ENCODE peak calls at places on chromosomes 1 and 21, in seven cellular contexts. R is prostate gland, C is A549, X is GM12878, Z is Peyer's patch, H is transverse colon, I is IMR-90. Q is an unnamed sample.

GRCh38 chr1:7313081-7313546 is 458.0 kb upstream of the VAMP3 start:
- DNase-seq in X (no peak), C (no peak), Z (no peak), H (no peak), R (no peak), I (peak; percentile 44), Q (no peak)

GRCh38 chr1:151157067-151157531 is 650 bp downstream of the TNFAIP8L2 start:
- DNase-seq in X (no peak), I (no peak), H (peak; percentile 39), R (no peak), Z (peak; percentile 80), C (no peak), Q (no peak)

GRCh38 chr1:70382682-70383081 is 28.2 kb upstream of the ANKRD13C start:
- DNase-seq in H (no peak), I (no peak), Z (no peak), X (no peak), R (no peak), C (no peak), Q (no peak)

GRCh38 chr1:156499194-156499702 is 1.3 kb downstream of the MEF2D start:
- DNase-seq in R (no peak), X (no peak), C (peak; percentile 34), Z (no peak), I (no peak), H (peak; percentile 27), Q (no peak)

GRCh38 chr1:48017716-48018115 is 20.5 kb upstream of the TRABD2B start:
- DNase-seq in H (no peak), Z (no peak), R (no peak), X (no peak), I (peak; percentile 25), C (peak; percentile 6), Q (no peak)

GRCh38 chr1:223402790-223403142 is 9.6 kb downstream of the CCDC185 start:
- DNase-seq in H (no peak), X (no peak), R (no peak), I (no peak), C (no peak), Z (no peak), Q (no peak)

GRCh38 chr1:61370908-61371279 is 288.5 kb downstream of the NFIA start:
- DNase-seq in H (no peak), C (no peak), I (no peak), X (no peak), Z (no peak), R (no peak), Q (no peak)

GRCh38 chr1:32647308-32648134 is 2.8 kb downstream of the ZBTB8OS start:
- DNase-seq in H (no peak), X (no peak), Z (no peak), I (no peak), R (no peak), C (no peak), Q (no peak)

GRCh38 chr1:185578293-185578692 is 155.9 kb upstream of the HMCN1 start:
- DNase-seq in C (no peak), R (no peak), I (no peak), X (no peak), Z (no peak), H (no peak), Q (no peak)

GRCh38 chr1:3393024-3393986 is 61.2 kb upstream of the ARHGEF16 start:
- DNase-seq in I (peak; percentile 12), R (no peak), Z (no peak), H (peak; percentile 20), C (no peak), X (no peak), Q (no peak)

GRCh38 chr1:74652711-74653131 is 20.9 kb downstream of the ERICH3 start:
- DNase-seq in X (peak; percentile 83), R (no peak), Z (peak; percentile 54), H (no peak), C (no peak), I (peak; percentile 79), Q (peak; percentile 32)

GRCh38 chr1:34320081-34320480 is 143.4 kb downstream of the C1orf94 start:
- DNase-seq in C (no peak), I (no peak), Z (no peak), X (no peak), H (no peak), R (no peak), Q (peak; percentile 38)

GRCh38 chr1:196933531-196934189 is 9.9 kb upstream of the CFHR2 start:
- DNase-seq in I (no peak), R (no peak), X (no peak), Z (no peak), C (no peak), H (no peak), Q (no peak)

GRCh38 chr1:12339861-12340557 is 110.2 kb downstream of the VPS13D start:
- DNase-seq in X (no peak), I (no peak), C (no peak), H (no peak), Z (no peak), R (no peak), Q (no peak)

GRCh38 chr1:89681045-89681729 is 48.3 kb downstream of the LRRC8C start:
- DNase-seq in R (no peak), Z (no peak), C (no peak), H (no peak), I (no peak), X (peak; percentile 57), Q (no peak)

GRCh38 chr1:78340006-78340405 is 150.8 kb upstream of the PTGFR start:
- DNase-seq in I (peak; percentile 88), R (no peak), C (no peak), X (no peak), H (no peak), Z (no peak), Q (peak; percentile 7)

GRCh38 chr1:201585099-201585498 is 46.2 kb downstream of the NAV1 start:
- DNase-seq in Z (no peak), H (no peak), I (peak; percentile 51), R (no peak), X (no peak), C (no peak), Q (no peak)

GRCh38 chr1:87794788-87795614 is 466.3 kb downstream of the LMO4 start:
- DNase-seq in I (peak; percentile 87), X (no peak), Z (no peak), H (no peak), C (peak; percentile 75), R (no peak), Q (peak; percentile 20)

GRCh38 chr1:29672955-29673507 is 436.7 kb downstream of the PTPRU start:
- DNase-seq in R (no peak), C (no peak), I (no peak), Z (no peak), X (no peak), H (no peak), Q (no peak)

GRCh38 chr1:60970081-60970509 is 112.3 kb upstream of the NFIA start:
- DNase-seq in C (peak; percentile 9), R (no peak), Z (no peak), X (no peak), H (no peak), I (peak; percentile 23), Q (no peak)

GRCh38 chr1:3241673-3242407 is 172.8 kb downstream of the PRDM16 start:
- DNase-seq in X (no peak), C (no peak), Z (no peak), R (no peak), I (no peak), H (no peak), Q (no peak)

GRCh38 chr21:44697811-44698734 is 1.1 kb downstream of the KRTAP10-12 start:
- DNase-seq in H (no peak), I (no peak), X (no peak), C (no peak), Z (no peak), R (no peak), Q (no peak)

GRCh38 chr1:125085720-125086591 is 3901.2 kb downstream of the SRGAP2C start:
- DNase-seq in R (no peak), Z (no peak), X (no peak), I (no peak), H (no peak), C (no peak), Q (no peak)

DNA sequence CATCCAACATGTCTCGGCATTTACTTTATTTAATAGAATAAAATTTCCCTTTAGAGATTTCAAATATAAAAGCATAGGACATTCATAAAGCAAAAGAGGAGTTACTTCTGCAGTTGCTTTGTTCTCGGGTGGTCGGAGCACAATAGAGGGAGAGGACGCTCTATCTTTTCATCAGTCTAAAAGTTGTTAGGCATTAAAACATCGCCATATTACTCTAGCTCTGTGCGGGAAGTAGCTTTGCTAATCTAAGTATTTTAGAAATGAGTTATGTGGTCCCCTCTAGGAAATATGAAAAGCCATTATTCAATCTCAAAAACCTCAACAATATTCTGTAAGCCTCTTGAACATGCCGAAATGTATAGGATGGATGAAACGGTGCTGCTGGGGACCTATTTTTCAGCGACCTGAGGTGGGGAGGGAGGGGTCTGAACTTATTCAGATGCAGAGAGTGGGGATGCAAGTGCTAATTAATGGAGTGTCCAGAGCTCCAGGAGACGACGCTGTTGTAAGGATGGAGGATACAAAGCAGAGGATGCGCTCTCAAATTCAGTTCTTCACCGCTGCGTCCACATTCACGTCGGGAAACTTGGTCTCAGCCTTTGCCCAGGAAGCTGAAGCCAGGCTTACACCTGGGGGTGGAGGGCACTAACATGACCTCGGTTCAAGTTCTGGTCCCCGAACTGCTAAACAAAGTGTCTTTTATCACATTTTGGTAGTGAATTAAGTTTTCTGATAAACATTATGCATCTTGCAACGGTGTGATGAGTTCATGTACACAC is 6.3 kb downstream of the CDKN2C start:
- DNase-seq in Z (no peak), I (no peak), C (peak; percentile 58), H (no peak), X (no peak), R (no peak), Q (no peak)
- TF ChIP-seq POLR2A in Z (no peak), I (no peak), C (no peak), H (no peak), X (no peak), R (no peak), Q (no peak)

DNA sequence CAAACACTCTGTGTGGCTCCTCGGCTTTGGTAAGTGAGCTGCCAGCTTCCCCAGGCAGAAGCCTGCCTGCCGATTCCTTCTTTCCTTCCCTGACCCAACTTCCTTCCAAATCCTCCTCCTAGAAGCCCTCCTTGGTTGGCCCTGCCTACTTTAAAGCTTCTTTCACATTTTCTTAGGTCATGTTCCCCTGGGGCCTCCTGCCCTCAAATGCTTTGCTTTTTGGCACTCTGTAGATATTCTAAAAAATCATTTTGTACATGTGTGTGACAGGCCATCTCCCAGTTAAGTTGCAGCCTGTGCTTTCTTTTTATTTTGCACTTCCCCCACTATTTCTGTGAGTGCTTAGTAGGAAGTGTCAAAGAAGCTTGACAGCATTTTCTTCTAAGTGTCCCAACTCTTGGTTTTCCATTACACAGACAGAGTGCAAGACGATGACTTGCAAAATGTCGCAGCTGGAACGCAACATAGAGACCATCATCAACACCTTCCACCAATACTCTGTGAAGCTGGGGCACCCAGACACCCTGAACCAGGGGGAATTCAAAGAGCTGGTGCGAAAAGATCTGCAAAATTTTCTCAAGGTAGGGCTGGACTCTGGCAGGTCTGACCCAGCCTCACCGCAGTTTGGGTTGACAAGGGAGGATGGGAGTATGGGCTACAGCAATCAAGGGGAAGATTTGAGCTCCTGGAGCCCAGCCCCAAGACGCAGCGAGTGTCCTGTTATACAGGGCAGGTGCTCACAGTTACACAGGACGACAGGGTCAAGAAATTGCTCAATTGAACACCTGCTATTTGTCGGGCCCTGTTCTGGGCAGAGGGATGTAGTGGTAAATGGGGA is at the start of gene S100A9:
- DNase-seq in H (no peak), X (no peak), I (no peak), R (no peak), C (no peak), Z (no peak), Q (no peak)
- TF ChIP-seq POLR2A in H (no peak), X (no peak), I (no peak), R (no peak), C (no peak), Z (no peak), Q (no peak)

GRCh38 chr1:214439352-214440119 is 111.9 kb downstream of the PTPN14 start:
- DNase-seq in R (peak; percentile 78), X (peak; percentile 60), I (peak; percentile 97), Z (no peak), H (peak; percentile 28), C (peak; percentile 76), Q (no peak)
- TF ChIP-seq POLR2A in R (no peak), X (peak; percentile 47), I (no peak), Z (no peak), H (no peak), C (no peak), Q (no peak)

GRCh38 chr1:234676103-234676594 is 66.2 kb upstream of the IRF2BP2 start:
- DNase-seq in C (peak; percentile 65), Z (peak; percentile 72), I (peak; percentile 74), R (peak; percentile 33), H (peak; percentile 82), X (no peak), Q (peak; percentile 74)
- TF ChIP-seq POLR2A in C (no peak), Z (no peak), I (no peak), R (no peak), H (no peak), X (no peak), Q (no peak)

Q was measured in H54.